ENCODE peak calls at places on chromosomes 5 and 9, in seven cellular contexts. One of them, this sample, is unnamed.

GRCh38 chr5:115472601-115473000 is 72.0 kb downstream of the FEM1C start:
- DNase-seq in HCT116: no peak
- DNase-seq in HepG2: no peak
- DNase-seq in GM12878: no peak
- DNase-seq in H1: no peak
- DNase-seq in K562: no peak
- DNase-seq in SK-N-SH: no peak
- DNase-seq in this sample: no peak

GRCh38 chr9:106874031-106874430 is 11.1 kb downstream of the ZNF462 start:
- DNase-seq in H1: no peak
- DNase-seq in HCT116: no peak
- DNase-seq in K562: no peak
- DNase-seq in GM12878: no peak
- DNase-seq in HepG2: no peak
- DNase-seq in SK-N-SH: no peak
- DNase-seq in this sample: no peak

GRCh38 chr9:21542780-21543179 is 60.7 kb upstream of the IFNE start:
- DNase-seq in K562: no peak
- DNase-seq in H1: no peak
- DNase-seq in SK-N-SH: no peak
- DNase-seq in HepG2: no peak
- DNase-seq in HCT116: no peak
- DNase-seq in GM12878: no peak
- DNase-seq in this sample: no peak

GRCh38 chr5:61731946-61732314 is 399.9 kb downstream of the ZSWIM6 start:
- DNase-seq in HCT116: no peak
- DNase-seq in SK-N-SH: no peak
- DNase-seq in HepG2: no peak
- DNase-seq in GM12878: no peak
- DNase-seq in K562: no peak
- DNase-seq in H1: no peak
- DNase-seq in this sample: no peak

GRCh38 chr5:178515776-178516561 is 74.2 kb downstream of the COL23A1 start:
- DNase-seq in HCT116: no peak
- DNase-seq in GM12878: no peak
- DNase-seq in K562: no peak
- DNase-seq in SK-N-SH: no peak
- DNase-seq in HepG2: no peak
- DNase-seq in H1: no peak
- DNase-seq in this sample: no peak

GRCh38 chr5:40405985-40406384 is 273.7 kb upstream of the PTGER4 start:
- DNase-seq in GM12878: no peak
- DNase-seq in HCT116: no peak
- DNase-seq in SK-N-SH: no peak
- DNase-seq in HepG2: no peak
- DNase-seq in K562: no peak
- DNase-seq in H1: no peak
- DNase-seq in this sample: no peak

GRCh38 chr9:117409321-117409720 is 5.5 kb downstream of the ASTN2 start:
- DNase-seq in GM12878: no peak
- DNase-seq in HepG2: no peak
- DNase-seq in SK-N-SH: no peak
- DNase-seq in K562: no peak
- DNase-seq in H1: no peak
- DNase-seq in HCT116: no peak
- DNase-seq in this sample: no peak

GRCh38 chr9:137222190-137223077 is at the start of gene RNF208:
- DNase-seq in SK-N-SH: peak; percentile 80
- DNase-seq in GM12878: no peak
- DNase-seq in K562: no peak
- DNase-seq in HCT116: no peak
- DNase-seq in H1: no peak
- DNase-seq in HepG2: no peak
- DNase-seq in this sample: no peak

GRCh38 chr9:130995399-130995941 is 13.5 kb upstream of the LAMC3 start:
- DNase-seq in K562: peak; percentile 66
- DNase-seq in HepG2: no peak
- DNase-seq in H1: no peak
- DNase-seq in GM12878: no peak
- DNase-seq in HCT116: no peak
- DNase-seq in SK-N-SH: peak; percentile 59
- DNase-seq in this sample: no peak

GRCh38 chr9:98195671-98196070 is 3.2 kb upstream of the CORO2A start:
- DNase-seq in H1: no peak
- DNase-seq in GM12878: no peak
- DNase-seq in SK-N-SH: no peak
- DNase-seq in HCT116: no peak
- DNase-seq in K562: no peak
- DNase-seq in HepG2: no peak
- DNase-seq in this sample: no peak

GRCh38 chr9:112846528-112847488 is 43.9 kb downstream of the SLC46A2 start:
- DNase-seq in HepG2: no peak
- DNase-seq in GM12878: no peak
- DNase-seq in H1: no peak
- DNase-seq in K562: no peak
- DNase-seq in SK-N-SH: no peak
- DNase-seq in HCT116: no peak
- DNase-seq in this sample: no peak

GRCh38 chr9:127118597-127119318 is 3.7 kb downstream of the ANGPTL2 start:
- DNase-seq in H1: no peak
- DNase-seq in SK-N-SH: no peak
- DNase-seq in HepG2: no peak
- DNase-seq in HCT116: no peak
- DNase-seq in GM12878: peak; percentile 55
- DNase-seq in K562: no peak
- DNase-seq in this sample: no peak

GRCh38 chr5:128279345-128279744 is 195.8 kb downstream of the SLC12A2 start:
- DNase-seq in H1: no peak
- DNase-seq in GM12878: no peak
- DNase-seq in K562: no peak
- DNase-seq in HCT116: no peak
- DNase-seq in SK-N-SH: no peak
- DNase-seq in HepG2: no peak
- DNase-seq in this sample: no peak

DNA sequence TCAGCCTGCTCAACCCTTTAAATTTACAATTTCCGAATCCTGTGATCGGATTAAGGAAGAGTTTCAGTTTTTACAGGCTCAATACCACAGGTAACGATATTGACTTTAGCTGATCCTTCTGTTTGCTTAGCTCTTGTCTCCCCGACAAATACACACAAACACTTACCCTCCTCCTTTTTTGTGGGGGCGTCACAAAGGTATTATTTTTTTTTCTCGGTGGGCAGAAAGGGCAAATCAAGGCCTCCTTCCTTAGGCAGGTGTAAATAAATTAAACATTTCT is 1.9 kb downstream of the TLE4 start:
- DNase-seq in HepG2: no peak
- DNase-seq in HCT116: no peak
- DNase-seq in H1: no peak
- DNase-seq in GM12878: no peak
- DNase-seq in SK-N-SH: no peak
- DNase-seq in K562: no peak
- DNase-seq in this sample: no peak
- H3K4me1 ChIP-seq in HepG2: peaks cover 5% of the 10 kb centered on the region
- H3K4me1 ChIP-seq in HCT116: no peaks in the 10 kb centered on the region
- H3K4me1 ChIP-seq in H1: peaks cover 5% of the 10 kb centered on the region
- H3K4me1 ChIP-seq in GM12878: peaks cover 10% of the 10 kb centered on the region
- H3K4me1 ChIP-seq in SK-N-SH: peaks cover 12% of the 10 kb centered on the region
- H3K4me1 ChIP-seq in K562: no peaks in the 10 kb centered on the region
- H3K4me1 ChIP-seq in this sample: no peaks in the 10 kb centered on the region

GRCh38 chr9:6675268-6675667 is 29.7 kb upstream of the GLDC start:
- DNase-seq in K562: no peak
- DNase-seq in GM12878: no peak
- DNase-seq in H1: no peak
- DNase-seq in SK-N-SH: no peak
- DNase-seq in HCT116: no peak
- DNase-seq in HepG2: no peak
- DNase-seq in this sample: no peak
- TF ChIP-seq YY1 in K562: no peak
- TF ChIP-seq YY1 in GM12878: no peak
- TF ChIP-seq YY1 in H1: no peak
- TF ChIP-seq YY1 in SK-N-SH: no peak
- TF ChIP-seq YY1 in HCT116: no peak
- TF ChIP-seq YY1 in HepG2: no peak
- TF ChIP-seq YY1 in this sample: no peak

GRCh38 chr5:57497733-57498132 is 15.1 kb upstream of the ACTBL2 start:
- DNase-seq in HepG2: no peak
- DNase-seq in GM12878: no peak
- DNase-seq in HCT116: no peak
- DNase-seq in SK-N-SH: no peak
- DNase-seq in K562: no peak
- DNase-seq in H1: no peak
- DNase-seq in this sample: no peak

GRCh38 chr5:57495688-57496087 is 13.1 kb upstream of the ACTBL2 start:
- DNase-seq in SK-N-SH: no peak
- DNase-seq in HCT116: no peak
- DNase-seq in K562: no peak
- DNase-seq in HepG2: no peak
- DNase-seq in H1: no peak
- DNase-seq in GM12878: no peak
- DNase-seq in this sample: no peak

GRCh38 chr5:57501414-57502321 is 19.1 kb upstream of the ACTBL2 start:
- DNase-seq in HepG2: no peak
- DNase-seq in H1: no peak
- DNase-seq in HCT116: no peak
- DNase-seq in K562: no peak
- DNase-seq in GM12878: no peak
- DNase-seq in SK-N-SH: peak; percentile 16
- DNase-seq in this sample: no peak

GRCh38 chr5:57503433-57503832 is 20.8 kb upstream of the ACTBL2 start:
- DNase-seq in H1: no peak
- DNase-seq in SK-N-SH: no peak
- DNase-seq in GM12878: no peak
- DNase-seq in K562: no peak
- DNase-seq in HCT116: no peak
- DNase-seq in HepG2: no peak
- DNase-seq in this sample: no peak

GRCh38 chr5:57499262-57500050 is 16.8 kb upstream of the ACTBL2 start:
- DNase-seq in K562: peak; percentile 39
- DNase-seq in SK-N-SH: peak; percentile 36
- DNase-seq in HepG2: peak; percentile 5
- DNase-seq in HCT116: peak; percentile 62
- DNase-seq in H1: peak; percentile 21
- DNase-seq in GM12878: peak; percentile 44
- DNase-seq in this sample: peak; percentile 25
- H3K9ac ChIP-seq in K562: no peak overlapping the region
- H3K9ac ChIP-seq in SK-N-SH: peak overlapping the region; percentile 10
- H3K9ac ChIP-seq in HepG2: no peak overlapping the region
- H3K9ac ChIP-seq in HCT116: no peak overlapping the region
- H3K9ac ChIP-seq in H1: no peak overlapping the region
- H3K9ac ChIP-seq in GM12878: no peak overlapping the region
- H3K9ac ChIP-seq in this sample: no peak overlapping the region

GRCh38 chr5:113548396-113548795 is 34.9 kb downstream of the YTHDC2 start:
- DNase-seq in K562: no peak
- DNase-seq in H1: no peak
- DNase-seq in SK-N-SH: no peak
- DNase-seq in GM12878: no peak
- DNase-seq in HepG2: no peak
- DNase-seq in HCT116: no peak
- DNase-seq in this sample: no peak
- H3K4me1 ChIP-seq in K562: no peaks in the 10 kb centered on the region
- H3K4me1 ChIP-seq in H1: no peaks in the 10 kb centered on the region
- H3K4me1 ChIP-seq in SK-N-SH: no peaks in the 10 kb centered on the region
- H3K4me1 ChIP-seq in GM12878: no peaks in the 10 kb centered on the region
- H3K4me1 ChIP-seq in HepG2: no peaks in the 10 kb centered on the region
- H3K4me1 ChIP-seq in HCT116: no peaks in the 10 kb centered on the region
- H3K4me1 ChIP-seq in this sample: no peaks in the 10 kb centered on the region

GRCh38 chr5:120479066-120479465 is 15.0 kb downstream of the PRR16 start:
- DNase-seq in H1: no peak
- DNase-seq in HCT116: no peak
- DNase-seq in SK-N-SH: no peak
- DNase-seq in HepG2: no peak
- DNase-seq in GM12878: no peak
- DNase-seq in K562: no peak
- DNase-seq in this sample: no peak
- TF ChIP-seq YY1 in H1: no peak
- TF ChIP-seq YY1 in HCT116: no peak
- TF ChIP-seq YY1 in SK-N-SH: no peak
- TF ChIP-seq YY1 in HepG2: no peak
- TF ChIP-seq YY1 in GM12878: no peak
- TF ChIP-seq YY1 in K562: no peak
- TF ChIP-seq YY1 in this sample: no peak

GRCh38 chr5:172733179-172733973 is 37.6 kb downstream of the DUSP1 start:
- DNase-seq in HCT116: no peak
- DNase-seq in SK-N-SH: no peak
- DNase-seq in H1: no peak
- DNase-seq in K562: peak; percentile 27
- DNase-seq in HepG2: peak; percentile 51
- DNase-seq in GM12878: no peak
- DNase-seq in this sample: no peak
- H3K9ac ChIP-seq in HCT116: no peak overlapping the region
- H3K9ac ChIP-seq in SK-N-SH: no peak overlapping the region
- H3K9ac ChIP-seq in H1: no peak overlapping the region
- H3K9ac ChIP-seq in K562: peak overlapping the region; percentile 82
- H3K9ac ChIP-seq in HepG2: peak overlapping the region; percentile 62
- H3K9ac ChIP-seq in GM12878: no peak overlapping the region
- H3K9ac ChIP-seq in this sample: no peak overlapping the region

GRCh38 chr9:79731483-79731882 is 159.7 kb downstream of the TLE4 start:
- DNase-seq in K562: no peak
- DNase-seq in H1: no peak
- DNase-seq in GM12878: peak; percentile 13
- DNase-seq in HepG2: no peak
- DNase-seq in HCT116: no peak
- DNase-seq in SK-N-SH: no peak
- DNase-seq in this sample: no peak

GRCh38 chr9:79736051-79736450 is 164.3 kb downstream of the TLE4 start:
- DNase-seq in K562: no peak
- DNase-seq in H1: no peak
- DNase-seq in HepG2: no peak
- DNase-seq in SK-N-SH: no peak
- DNase-seq in HCT116: no peak
- DNase-seq in GM12878: no peak
- DNase-seq in this sample: no peak

DNA sequence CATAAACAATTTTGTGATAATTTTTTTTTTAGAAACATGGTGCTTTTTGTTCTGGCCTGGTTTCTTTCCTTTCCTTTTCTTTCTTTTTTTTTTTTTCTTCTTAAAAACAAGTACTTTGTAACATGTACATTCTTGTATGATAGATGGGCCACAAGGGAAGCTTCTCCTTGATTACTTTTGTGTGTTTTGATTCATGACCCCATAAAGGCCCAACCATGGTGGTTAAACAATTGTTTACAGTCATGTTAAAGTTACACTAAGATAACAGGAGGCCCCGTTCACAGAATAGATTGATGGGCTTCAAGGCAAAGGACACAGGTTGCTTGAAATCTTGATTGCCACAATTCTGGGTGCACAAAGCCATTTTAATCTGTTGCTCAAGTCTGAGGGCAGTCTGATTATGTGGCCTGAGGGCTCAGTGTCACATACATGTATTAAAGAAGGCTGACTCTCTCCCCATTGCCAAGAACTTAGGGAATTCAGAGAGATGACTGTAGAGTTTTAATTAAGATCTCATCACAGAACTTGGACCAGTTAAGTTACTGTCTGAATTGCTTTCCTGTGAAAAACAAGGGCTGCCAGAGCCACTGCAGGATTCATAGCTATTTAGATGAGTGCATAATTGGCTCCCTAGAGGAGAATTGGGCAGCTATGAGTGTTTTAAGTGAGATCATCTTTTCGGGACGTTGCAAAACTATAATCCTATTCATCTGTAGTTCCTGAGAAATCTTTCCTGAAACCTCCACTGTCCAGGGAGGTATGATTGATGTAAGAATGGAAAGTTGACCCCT is 163.4 kb downstream of the TLE4 start:
- DNase-seq in GM12878: no peak
- DNase-seq in HepG2: no peak
- DNase-seq in H1: no peak
- DNase-seq in K562: no peak
- DNase-seq in SK-N-SH: no peak
- DNase-seq in HCT116: no peak
- DNase-seq in this sample: no peak
- H3K4me1 ChIP-seq in GM12878: peaks cover 3% of the 10 kb centered on the region
- H3K4me1 ChIP-seq in HepG2: no peaks in the 10 kb centered on the region
- H3K4me1 ChIP-seq in H1: no peaks in the 10 kb centered on the region
- H3K4me1 ChIP-seq in K562: no peaks in the 10 kb centered on the region
- H3K4me1 ChIP-seq in SK-N-SH: no peaks in the 10 kb centered on the region
- H3K4me1 ChIP-seq in HCT116: no peaks in the 10 kb centered on the region
- H3K4me1 ChIP-seq in this sample: no peaks in the 10 kb centered on the region

This sample was measured in NT2/D1.